ENCODE peak calls at places on chromosomes 1 and 21, in six cellular contexts. One of them, this sample, is unnamed. For H3K4me1, the result is how much of the 10 kb centered on the place peaks cover.

GRCh38 chr1:29145739-29146437 is 22.2 kb upstream of the TMEM200B start:
- DNase-seq in fibroblast of lung: peak
- DNase-seq in tibial artery: no peak
- DNase-seq in neural progenitor cell: no peak
- DNase-seq in stomach: peak
- DNase-seq in H9: no peak
- DNase-seq in this sample: no peak

GRCh38 chr21:29481081-29481480 is 182.4 kb downstream of the BACH1 start:
- DNase-seq in fibroblast of lung: no peak
- DNase-seq in tibial artery: no peak
- DNase-seq in neural progenitor cell: no peak
- DNase-seq in stomach: no peak
- DNase-seq in H9: no peak
- DNase-seq in this sample: no peak

GRCh38 chr1:54350360-54350759 is 55.8 kb downstream of the SSBP3 start:
- DNase-seq in fibroblast of lung: no peak
- DNase-seq in tibial artery: no peak
- DNase-seq in neural progenitor cell: no peak
- DNase-seq in stomach: no peak
- DNase-seq in H9: no peak
- DNase-seq in this sample: no peak

GRCh38 chr1:24958766-24959622 is 28.9 kb upstream of the RUNX3 start:
- DNase-seq in fibroblast of lung: no peak
- DNase-seq in tibial artery: no peak
- DNase-seq in neural progenitor cell: no peak
- DNase-seq in stomach: no peak
- DNase-seq in H9: no peak
- DNase-seq in this sample: peak

GRCh38 chr1:234258071-234258470 is 115.2 kb upstream of the COA6 start:
- DNase-seq in fibroblast of lung: no peak
- DNase-seq in tibial artery: no peak
- DNase-seq in neural progenitor cell: no peak
- DNase-seq in stomach: no peak
- DNase-seq in H9: peak
- DNase-seq in this sample: no peak

GRCh38 chr21:35738342-35738961 is 321.9 kb downstream of the SETD4 start:
- DNase-seq in fibroblast of lung: no peak
- DNase-seq in tibial artery: no peak
- DNase-seq in neural progenitor cell: no peak
- DNase-seq in stomach: no peak
- DNase-seq in H9: no peak
- DNase-seq in this sample: no peak

GRCh38 chr1:150563340-150564038 is 14.3 kb downstream of the ADAMTSL4 start:
- DNase-seq in fibroblast of lung: no peak
- DNase-seq in tibial artery: peak
- DNase-seq in neural progenitor cell: no peak
- DNase-seq in stomach: peak
- DNase-seq in H9: no peak
- DNase-seq in this sample: peak

GRCh38 chr1:119286587-119287181 is 81.9 kb upstream of the HAO2 start:
- DNase-seq in fibroblast of lung: peak
- DNase-seq in tibial artery: no peak
- DNase-seq in neural progenitor cell: peak
- DNase-seq in stomach: no peak
- DNase-seq in H9: peak
- DNase-seq in this sample: no peak

GRCh38 chr1:206036661-206037455 is 13.2 kb upstream of the CTSE start:
- DNase-seq in fibroblast of lung: no peak
- DNase-seq in tibial artery: no peak
- DNase-seq in neural progenitor cell: no peak
- DNase-seq in stomach: no peak
- DNase-seq in H9: no peak
- DNase-seq in this sample: no peak

GRCh38 chr1:66275601-66276023 is 258.3 kb upstream of the SGIP1 start:
- DNase-seq in fibroblast of lung: no peak
- DNase-seq in tibial artery: peak
- DNase-seq in neural progenitor cell: no peak
- DNase-seq in stomach: no peak
- DNase-seq in H9: no peak
- DNase-seq in this sample: no peak

GRCh38 chr1:108897865-108898720 is 21.3 kb downstream of the GPSM2 start:
- DNase-seq in fibroblast of lung: peak
- DNase-seq in tibial artery: no peak
- DNase-seq in neural progenitor cell: peak
- DNase-seq in stomach: no peak
- DNase-seq in H9: no peak
- DNase-seq in this sample: no peak

GRCh38 chr1:236063919-236064673 is 794 bp downstream of the NID1 start:
- DNase-seq in fibroblast of lung: peak
- DNase-seq in tibial artery: peak
- DNase-seq in neural progenitor cell: peak
- DNase-seq in stomach: peak
- DNase-seq in H9: peak
- DNase-seq in this sample: peak

GRCh38 chr1:94106716-94107115 is 14.2 kb downstream of the ABCA4 start:
- DNase-seq in fibroblast of lung: no peak
- DNase-seq in tibial artery: no peak
- DNase-seq in neural progenitor cell: no peak
- DNase-seq in stomach: no peak
- DNase-seq in H9: no peak
- DNase-seq in this sample: no peak

GRCh38 chr1:23567996-23568607 is 8.8 kb upstream of the ID3 start:
- DNase-seq in fibroblast of lung: no peak
- DNase-seq in tibial artery: no peak
- DNase-seq in neural progenitor cell: peak
- DNase-seq in stomach: no peak
- DNase-seq in H9: peak
- DNase-seq in this sample: peak

GRCh38 chr1:3319874-3320245 is 134.6 kb upstream of the ARHGEF16 start:
- DNase-seq in fibroblast of lung: peak
- DNase-seq in tibial artery: no peak
- DNase-seq in neural progenitor cell: peak
- DNase-seq in stomach: peak
- DNase-seq in H9: peak
- DNase-seq in this sample: no peak

GRCh38 chr1:59733443-59734141 is 81.2 kb upstream of the HOOK1 start:
- DNase-seq in fibroblast of lung: peak
- DNase-seq in tibial artery: no peak
- DNase-seq in neural progenitor cell: no peak
- DNase-seq in stomach: no peak
- DNase-seq in H9: no peak
- DNase-seq in this sample: no peak

GRCh38 chr1:8051650-8052049 is 25.5 kb upstream of the ERRFI1 start:
- DNase-seq in fibroblast of lung: no peak
- DNase-seq in tibial artery: no peak
- DNase-seq in neural progenitor cell: no peak
- DNase-seq in stomach: no peak
- DNase-seq in H9: no peak
- DNase-seq in this sample: no peak

GRCh38 chr1:11752359-11753208 is 9.4 kb upstream of the C1orf167 start:
- DNase-seq in fibroblast of lung: no peak
- DNase-seq in tibial artery: no peak
- DNase-seq in neural progenitor cell: peak
- DNase-seq in stomach: no peak
- DNase-seq in H9: no peak
- DNase-seq in this sample: no peak

GRCh38 chr1:7915826-7916225 is 24.8 kb downstream of the TNFRSF9 start:
- DNase-seq in fibroblast of lung: no peak
- DNase-seq in tibial artery: no peak
- DNase-seq in neural progenitor cell: no peak
- DNase-seq in stomach: no peak
- DNase-seq in H9: no peak
- DNase-seq in this sample: no peak

GRCh38 chr1:2786329-2787162 is 14.9 kb downstream of the TTC34 start:
- DNase-seq in fibroblast of lung: no peak
- DNase-seq in tibial artery: no peak
- DNase-seq in neural progenitor cell: peak
- DNase-seq in stomach: peak
- DNase-seq in H9: no peak
- DNase-seq in this sample: peak

GRCh38 chr1:166119678-166120077 is 47.1 kb downstream of the FAM78B start:
- DNase-seq in fibroblast of lung: no peak
- DNase-seq in tibial artery: no peak
- DNase-seq in neural progenitor cell: no peak
- DNase-seq in stomach: no peak
- DNase-seq in H9: no peak
- DNase-seq in this sample: no peak

GRCh38 chr21:30146558-30147282 is 19.9 kb downstream of the CLDN17 start:
- DNase-seq in fibroblast of lung: no peak
- DNase-seq in tibial artery: no peak
- DNase-seq in neural progenitor cell: no peak
- DNase-seq in stomach: no peak
- DNase-seq in H9: no peak
- DNase-seq in this sample: no peak

GRCh38 chr1:11180342-11180744 is 8.8 kb upstream of the ANGPTL7 start:
- DNase-seq in fibroblast of lung: peak
- DNase-seq in tibial artery: peak
- DNase-seq in neural progenitor cell: no peak
- DNase-seq in stomach: no peak
- DNase-seq in H9: no peak
- DNase-seq in this sample: no peak

GRCh38 chr1:201917362-201918033 is 28.8 kb downstream of the SHISA4 start:
- DNase-seq in fibroblast of lung: peak
- DNase-seq in tibial artery: peak
- DNase-seq in neural progenitor cell: no peak
- DNase-seq in stomach: no peak
- DNase-seq in H9: no peak
- DNase-seq in this sample: peak

GRCh38 chr1:180898441-180899219 is 14.1 kb upstream of the KIAA1614 start:
- DNase-seq in fibroblast of lung: peak
- DNase-seq in tibial artery: no peak
- DNase-seq in neural progenitor cell: no peak
- DNase-seq in stomach: no peak
- DNase-seq in H9: no peak
- DNase-seq in this sample: no peak

GRCh38 chr1:27955076-27955475 is 4.7 kb upstream of the XKR8 start:
- DNase-seq in fibroblast of lung: no peak
- DNase-seq in tibial artery: no peak
- DNase-seq in neural progenitor cell: no peak
- DNase-seq in stomach: no peak
- DNase-seq in H9: no peak
- DNase-seq in this sample: no peak

DNA sequence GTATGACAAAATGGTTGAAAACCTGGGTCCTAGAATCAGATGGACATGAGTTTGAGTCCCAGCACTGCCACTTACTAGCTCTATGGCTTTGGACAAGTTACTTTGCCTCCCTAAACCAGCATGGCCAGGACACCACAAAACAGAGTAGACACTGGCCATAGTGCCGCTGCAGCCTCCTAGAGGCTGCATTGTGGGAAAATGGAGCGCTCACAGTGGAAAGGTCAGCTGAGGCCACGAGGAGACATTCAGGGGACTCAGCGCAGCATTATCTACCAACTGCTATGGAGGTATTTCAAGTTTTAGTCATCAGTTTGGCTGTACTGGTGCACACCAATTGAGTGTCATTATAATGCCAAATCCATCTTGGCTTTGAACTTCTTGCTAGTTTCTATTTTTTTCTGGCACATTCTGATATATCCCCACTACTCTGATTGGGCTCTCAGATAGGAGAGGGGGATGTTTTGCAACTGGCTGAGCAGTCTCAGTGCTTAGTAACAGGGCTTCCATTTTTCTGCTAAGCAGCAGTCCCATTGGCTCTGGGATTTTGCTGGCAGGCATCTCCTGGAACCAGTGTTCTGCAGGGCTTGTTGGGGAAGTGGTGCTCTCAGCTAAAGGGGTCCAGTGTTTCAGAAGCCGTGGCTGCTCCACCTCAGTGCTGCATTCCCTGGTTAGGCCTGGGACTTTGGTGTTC is 16.2 kb downstream of the NT5C1A start:
- DNase-seq in fibroblast of lung: no peak
- DNase-seq in tibial artery: no peak
- DNase-seq in neural progenitor cell: no peak
- DNase-seq in stomach: no peak
- DNase-seq in H9: no peak
- DNase-seq in this sample: no peak
- H3K4me1 ChIP-seq in fibroblast of lung: under half
- H3K4me1 ChIP-seq in tibial artery: under half
- H3K4me1 ChIP-seq in neural progenitor cell: under half
- H3K4me1 ChIP-seq in stomach: under half
- H3K4me1 ChIP-seq in H9: under half
- H3K4me1 ChIP-seq in this sample: under half

GRCh38 chr1:246595146-246595545 is 28.9 kb downstream of the CNST start:
- DNase-seq in fibroblast of lung: no peak
- DNase-seq in tibial artery: no peak
- DNase-seq in neural progenitor cell: no peak
- DNase-seq in stomach: no peak
- DNase-seq in H9: no peak
- DNase-seq in this sample: no peak

GRCh38 chr1:246591047-246591446 is 24.8 kb downstream of the CNST start:
- DNase-seq in fibroblast of lung: no peak
- DNase-seq in tibial artery: no peak
- DNase-seq in neural progenitor cell: no peak
- DNase-seq in stomach: no peak
- DNase-seq in H9: no peak
- DNase-seq in this sample: no peak

GRCh38 chr1:246591504-246591903 is 25.2 kb downstream of the CNST start:
- DNase-seq in fibroblast of lung: no peak
- DNase-seq in tibial artery: no peak
- DNase-seq in neural progenitor cell: no peak
- DNase-seq in stomach: no peak
- DNase-seq in H9: no peak
- DNase-seq in this sample: no peak

GRCh38 chr1:246592695-246593094 is 26.4 kb downstream of the CNST start:
- DNase-seq in fibroblast of lung: peak
- DNase-seq in tibial artery: no peak
- DNase-seq in neural progenitor cell: no peak
- DNase-seq in stomach: no peak
- DNase-seq in H9: no peak
- DNase-seq in this sample: no peak

GRCh38 chr1:246591958-246592357 is 25.7 kb downstream of the CNST start:
- DNase-seq in fibroblast of lung: no peak
- DNase-seq in tibial artery: no peak
- DNase-seq in neural progenitor cell: no peak
- DNase-seq in stomach: no peak
- DNase-seq in H9: no peak
- DNase-seq in this sample: no peak
- H3K4me1 ChIP-seq in fibroblast of lung: under half
- H3K4me1 ChIP-seq in tibial artery: half or more
- H3K4me1 ChIP-seq in neural progenitor cell: under half
- H3K4me1 ChIP-seq in stomach: under half
- H3K4me1 ChIP-seq in H9: under half
- H3K4me1 ChIP-seq in this sample: under half

GRCh38 chr1:15411593-15412487 is 2.2 kb downstream of the EFHD2 start:
- DNase-seq in fibroblast of lung: peak
- DNase-seq in tibial artery: peak
- DNase-seq in neural progenitor cell: no peak
- DNase-seq in stomach: peak
- DNase-seq in H9: no peak
- DNase-seq in this sample: no peak
- H3K4me1 ChIP-seq in fibroblast of lung: under half
- H3K4me1 ChIP-seq in tibial artery: half or more
- H3K4me1 ChIP-seq in neural progenitor cell: under half
- H3K4me1 ChIP-seq in stomach: half or more
- H3K4me1 ChIP-seq in H9: under half
- H3K4me1 ChIP-seq in this sample: under half

GRCh38 chr21:45000637-45001133 is 60.9 kb downstream of the SLX9 start:
- DNase-seq in fibroblast of lung: no peak
- DNase-seq in tibial artery: no peak
- DNase-seq in neural progenitor cell: no peak
- DNase-seq in stomach: no peak
- DNase-seq in H9: no peak
- DNase-seq in this sample: no peak
- H3K4me1 ChIP-seq in fibroblast of lung: under half
- H3K4me1 ChIP-seq in tibial artery: half or more
- H3K4me1 ChIP-seq in neural progenitor cell: under half
- H3K4me1 ChIP-seq in stomach: under half
- H3K4me1 ChIP-seq in H9: under half
- H3K4me1 ChIP-seq in this sample: under half